ENCODE peak calls at places on chromosomes 1 and 21, in six cellular contexts. O is heart right ventricle; S is ureter; V is HTR-8/SVneo; T is prostate gland; Y is stimulated activated CD8-positive, alpha-beta memory T cell treated with anti-CD3 and anti-CD28 coated beads, Interleukin-4, amount 100 ng/mL, for 4 hours. H is an unnamed sample.

GRCh38 chr1:164682570-164682969 is 123.6 kb downstream of the PBX1 start:
- DNase-seq in S (no peak), T (no peak), O (no peak), Y (no peak), V (no peak), H (no peak)

GRCh38 chr1:184650177-184650866 is 104.3 kb downstream of the EDEM3 start:
- DNase-seq in O (no peak), T (peak; percentile 66), S (no peak), V (no peak), Y (no peak), H (no peak)

GRCh38 chr1:1425753-1426495 is 4.8 kb upstream of the ANKRD65 start:
- DNase-seq in O (no peak), Y (no peak), S (no peak), T (no peak), V (no peak), H (no peak)

GRCh38 chr1:5574641-5575040 is 417.6 kb downstream of the NPHP4 start:
- DNase-seq in S (no peak), V (no peak), O (no peak), Y (no peak), T (no peak), H (no peak)

GRCh38 chr1:209577346-209577745 is 6.2 kb upstream of the CAMK1G start:
- DNase-seq in T (no peak), V (no peak), O (no peak), Y (no peak), S (no peak), H (no peak)

GRCh38 chr21:31911138-31911907 is 38.5 kb downstream of the HUNK start:
- DNase-seq in Y (no peak), T (no peak), O (no peak), V (peak; percentile 41), S (no peak), H (no peak)

GRCh38 chr1:221716713-221717490 is 25.0 kb downstream of the DUSP10 start:
- DNase-seq in V (no peak), T (no peak), Y (no peak), O (no peak), S (no peak), H (no peak)

GRCh38 chr1:111789077-111789476 is 33.4 kb downstream of the DDX20 start:
- DNase-seq in O (no peak), S (no peak), T (no peak), V (no peak), Y (no peak), H (no peak)

GRCh38 chr1:197951617-197952175 is 34.5 kb downstream of the LHX9 start:
- DNase-seq in Y (no peak), S (no peak), V (no peak), O (no peak), T (no peak), H (no peak)

GRCh38 chr1:925532-926421 is 2.1 kb downstream of the SAMD11 start:
- DNase-seq in T (no peak), Y (no peak), S (no peak), V (peak; percentile 38), O (no peak), H (no peak)

GRCh38 chr1:244050835-244051444 is at the start of gene ZBTB18:
- DNase-seq in V (peak; percentile 44), T (no peak), Y (no peak), O (peak; percentile 29), S (no peak), H (no peak)

GRCh38 chr1:7221823-7222462 is 436.7 kb downstream of the CAMTA1 start:
- DNase-seq in Y (no peak), T (no peak), O (no peak), V (no peak), S (no peak), H (no peak)

GRCh38 chr1:203754455-203754864 is 10.5 kb upstream of the LAX1 start:
- DNase-seq in T (no peak), S (no peak), Y (no peak), V (no peak), O (no peak), H (no peak)

GRCh38 chr1:190250368-190250767 is 227.3 kb downstream of the BRINP3 start:
- DNase-seq in Y (no peak), V (no peak), O (no peak), T (no peak), S (no peak), H (no peak)

GRCh38 chr1:56798053-56798471 is 21.1 kb downstream of the FYB2 start:
- DNase-seq in O (peak; percentile 15), Y (no peak), V (no peak), T (no peak), S (no peak), H (no peak)

GRCh38 chr1:231628207-231628876 is 1.8 kb downstream of the DISC1 start:
- DNase-seq in Y (no peak), O (no peak), V (no peak), S (no peak), T (no peak), H (no peak)

GRCh38 chr1:202005958-202006357 is 4.4 kb upstream of the ELF3 start:
- DNase-seq in O (no peak), S (no peak), Y (no peak), V (no peak), T (no peak), H (no peak)

GRCh38 chr1:100391675-100392074 is 39.4 kb downstream of the CDC14A start:
- DNase-seq in V (no peak), O (no peak), T (no peak), S (no peak), Y (no peak), H (no peak)

GRCh38 chr1:81998165-81998564 is 197.4 kb downstream of the ADGRL2 start:
- DNase-seq in T (peak; percentile 53), Y (no peak), V (no peak), S (no peak), O (peak; percentile 6), H (no peak)

GRCh38 chr1:235910357-235911299 is 43.9 kb upstream of the LYST start:
- DNase-seq in V (peak; percentile 82), S (no peak), Y (no peak), T (no peak), O (no peak), H (no peak)

GRCh38 chr1:14625587-14626447 is 27.3 kb downstream of the KAZN start:
- DNase-seq in T (no peak), V (no peak), S (no peak), Y (no peak), O (no peak), H (no peak)

GRCh38 chr1:83581747-83582146 is 417.2 kb downstream of the TTLL7 start:
- DNase-seq in V (no peak), O (no peak), Y (no peak), T (no peak), S (no peak), H (no peak)

GRCh38 chr1:230231739-230232075 is 164.7 kb downstream of the GALNT2 start:
- DNase-seq in S (peak; percentile 86), T (peak; percentile 23), Y (no peak), V (no peak), O (peak; percentile 75), H (no peak)

GRCh38 chr1:150024156-150024555 is 13.6 kb upstream of the OTUD7B start:
- DNase-seq in S (no peak), T (no peak), Y (no peak), V (no peak), O (no peak), H (no peak)

GRCh38 chr1:145961425-145962156 is 2.8 kb downstream of the ANKRD34A start:
- DNase-seq in Y (no peak), V (no peak), T (no peak), O (peak; percentile 11), S (no peak), H (no peak)

GRCh38 chr1:209999005-209999404 is 61.0 kb downstream of the SYT14 start:
- DNase-seq in S (no peak), O (no peak), V (no peak), Y (no peak), T (no peak), H (no peak)

GRCh38 chr1:21881250-21881649 is 55.9 kb downstream of the HSPG2 start:
- DNase-seq in T (no peak), V (no peak), O (no peak), Y (no peak), S (no peak), H (no peak)